ENCODE peak calls at places on chromosome 14, in ten cellular contexts. F is uterus; O is CD8-positive, alpha-beta memory T cell; Y is A549; L is transverse colon; B is AG04450; C is Peyer's patch; V is IMR-90; J is colonic mucosa; G is CD4-positive, CD25-positive, alpha-beta regulatory T cell. T is an unnamed sample.

GRCh38 chr14:75119056-75119455 is 7.8 kb downstream of the NEK9 start:
- DNase-seq in F (no peak), O (no peak), Y (no peak), L (no peak), B (no peak), C (no peak), V (peak; percentile 38), J (no peak), G (no peak), T (no peak)

GRCh38 chr14:61218765-61219164 is 62.4 kb downstream of the TMEM30B start:
- DNase-seq in F (no peak), O (no peak), Y (no peak), L (no peak), B (no peak), C (no peak), V (no peak), J (no peak), G (no peak), T (no peak)

GRCh38 chr14:21825147-21825743 is 151.6 kb upstream of the OR4E1 start:
- DNase-seq in F (no peak), O (peak; percentile 42), Y (peak; percentile 13), L (no peak), B (no peak), C (no peak), V (peak; percentile 4), J (no peak), G (peak; percentile 81), T (no peak)

GRCh38 chr14:78403278-78403815 is 233.2 kb downstream of the NRXN3 start:
- DNase-seq in F (no peak), O (no peak), Y (no peak), L (no peak), B (no peak), C (no peak), V (no peak), J (no peak), G (peak; percentile 10), T (no peak)

GRCh38 chr14:24876996-24877395 is 173.0 kb downstream of the STXBP6 start:
- DNase-seq in F (no peak), O (no peak), Y (no peak), L (no peak), B (no peak), C (no peak), V (no peak), J (no peak), G (no peak), T (no peak)

GRCh38 chr14:61566537-61567225 is 128.6 kb upstream of the HIF1A start:
- DNase-seq in F (no peak), O (no peak), Y (no peak), L (no peak), B (no peak), C (no peak), V (peak; percentile 76), J (no peak), G (no peak), T (no peak)

GRCh38 chr14:104177411-104177810 is 39.0 kb downstream of the KIF26A start:
- DNase-seq in F (no peak), O (no peak), Y (no peak), L (no peak), B (no peak), C (no peak), V (no peak), J (no peak), G (no peak), T (no peak)

GRCh38 chr14:60622210-60622919 is 26.9 kb downstream of the SIX1 start:
- DNase-seq in F (no peak), O (no peak), Y (no peak), L (no peak), B (no peak), C (no peak), V (peak; percentile 26), J (no peak), G (no peak), T (no peak)

GRCh38 chr14:42222924-42223471 is 616.3 kb downstream of the LRFN5 start:
- DNase-seq in F (no peak), O (no peak), Y (no peak), L (peak; percentile 8), B (peak; percentile 45), C (no peak), V (peak; percentile 83), J (no peak), G (no peak), T (no peak)

GRCh38 chr14:72401632-72402428 is 469.6 kb downstream of the RGS6 start:
- DNase-seq in F (no peak), O (peak; percentile 40), Y (no peak), L (no peak), B (no peak), C (no peak), V (no peak), J (no peak), G (peak; percentile 13), T (no peak)

DNA sequence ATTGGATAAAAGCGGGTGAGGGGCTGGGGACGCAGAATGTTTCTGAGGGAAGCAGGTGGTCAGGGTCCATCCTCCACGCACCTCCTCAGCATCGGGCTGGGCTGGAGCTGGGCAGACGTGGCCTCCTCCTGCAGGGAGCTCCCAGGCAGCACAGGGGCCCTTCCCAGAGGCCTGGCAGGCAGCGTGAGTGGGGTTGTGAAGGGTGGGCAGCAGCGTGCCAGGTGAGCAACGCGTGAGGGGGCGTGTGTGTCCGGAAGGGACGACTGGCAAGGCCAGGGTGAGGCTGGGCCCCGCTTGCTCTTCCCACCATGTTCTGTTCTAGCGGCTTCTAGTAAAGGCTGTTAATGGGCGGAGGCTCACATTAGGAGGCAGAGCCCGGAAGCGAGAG is 17.1 kb downstream of the ANKRD9 start:
- DNase-seq in F (no peak), O (no peak), Y (no peak), L (no peak), B (no peak), C (no peak), V (no peak), J (no peak), G (no peak), T (no peak)
- H3K27ac ChIP-seq in F (no peak overlapping the region), O (no peak overlapping the region), Y (no peak overlapping the region), L (no peak overlapping the region), B (no peak overlapping the region), C (no peak overlapping the region), V (no peak overlapping the region), J (no peak overlapping the region), G (no peak overlapping the region), T (no peak overlapping the region)

GRCh38 chr14:99211410-99211809 is 60.6 kb downstream of the BCL11B start:
- DNase-seq in F (no peak), O (no peak), Y (no peak), L (no peak), B (no peak), C (no peak), V (no peak), J (no peak), G (no peak), T (no peak)

GRCh38 chr14:99213603-99214002 is 58.4 kb downstream of the BCL11B start:
- DNase-seq in F (no peak), O (no peak), Y (no peak), L (no peak), B (no peak), C (no peak), V (no peak), J (no peak), G (peak; percentile 47), T (no peak)

GRCh38 chr14:99212646-99213045 is 59.4 kb downstream of the BCL11B start:
- DNase-seq in F (no peak), O (no peak), Y (no peak), L (no peak), B (no peak), C (no peak), V (no peak), J (no peak), G (peak; percentile 50), T (no peak)

GRCh38 chr14:99213101-99213500 is 58.9 kb downstream of the BCL11B start:
- DNase-seq in F (no peak), O (no peak), Y (no peak), L (no peak), B (no peak), C (no peak), V (no peak), J (no peak), G (peak; percentile 47), T (no peak)

DNA sequence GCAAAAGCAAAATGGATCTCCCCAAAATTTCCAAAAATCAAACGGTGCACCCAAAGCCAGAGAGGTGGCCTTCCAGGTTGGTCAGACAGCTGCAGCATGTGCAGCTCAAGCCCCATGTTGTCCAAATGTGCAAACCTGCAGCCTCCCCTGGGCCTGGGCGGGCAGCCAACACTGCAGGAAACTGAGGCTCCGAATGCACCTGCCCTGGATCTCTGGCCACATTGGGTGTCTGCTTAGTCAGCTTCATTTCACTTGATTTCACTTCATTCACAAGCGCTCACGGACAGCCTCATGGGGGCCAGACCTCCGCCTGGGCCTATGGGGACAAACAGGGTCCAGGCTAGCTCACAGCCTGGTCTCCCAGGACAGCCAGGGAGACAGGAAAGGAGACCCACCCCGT is 59.8 kb downstream of the BCL11B start:
- DNase-seq in F (no peak), O (no peak), Y (no peak), L (no peak), B (no peak), C (no peak), V (no peak), J (no peak), G (no peak), T (no peak)
- H3K27ac ChIP-seq in F (no peak overlapping the region), O (no peak overlapping the region), Y (no peak overlapping the region), L (no peak overlapping the region), B (no peak overlapping the region), C (no peak overlapping the region), V (no peak overlapping the region), J (no peak overlapping the region), G (peak overlapping the region; percentile 75), T (no peak overlapping the region)

DNA sequence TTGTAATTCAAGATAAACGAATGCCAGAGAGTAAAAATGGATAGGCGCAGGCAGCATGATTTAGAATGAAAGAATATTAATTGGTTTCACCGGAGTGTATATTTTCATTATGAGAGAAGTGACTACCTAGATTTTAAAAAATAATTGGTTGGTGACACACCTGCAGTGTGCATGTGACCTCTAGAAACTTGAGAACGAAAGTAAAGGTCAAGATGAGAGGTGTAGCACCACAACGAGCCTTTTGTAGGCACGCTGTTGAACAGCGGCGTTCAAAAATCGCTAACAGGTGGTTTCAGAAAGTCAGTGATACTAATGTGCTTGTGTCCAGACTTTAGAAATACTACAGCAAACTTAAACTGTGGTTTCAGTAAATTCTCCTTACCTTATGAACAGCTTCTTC is 123.8 kb downstream of the NPAS3 start:
- DNase-seq in F (no peak), O (no peak), Y (no peak), L (no peak), B (no peak), C (no peak), V (no peak), J (no peak), G (no peak), T (peak; percentile 4)
- H3K27ac ChIP-seq in F (no peak overlapping the region), O (no peak overlapping the region), Y (no peak overlapping the region), L (no peak overlapping the region), B (no peak overlapping the region), C (no peak overlapping the region), V (no peak overlapping the region), J (no peak overlapping the region), G (no peak overlapping the region), T (no peak overlapping the region)

GRCh38 chr14:101251812-101252442 is 309.4 kb upstream of the DIO3 start:
- DNase-seq in F (no peak), O (no peak), Y (no peak), L (no peak), B (no peak), C (no peak), V (no peak), J (no peak), G (peak; percentile 32), T (no peak)
- H3K27ac ChIP-seq in F (no peak overlapping the region), O (no peak overlapping the region), Y (no peak overlapping the region), L (no peak overlapping the region), B (no peak overlapping the region), C (no peak overlapping the region), V (no peak overlapping the region), J (no peak overlapping the region), G (no peak overlapping the region), T (no peak overlapping the region)